ENCODE peak calls at places on chromosomes 11 and 22, in four cellular contexts. One of them, this sample, is unnamed.

GRCh38 chr11:9200471-9200870 is 64.7 kb downstream of the DENND5A start:
- DNase-seq in K562: no peak
- DNase-seq in GM12878: no peak
- DNase-seq in HepG2: no peak
- DNase-seq in this sample: no peak

GRCh38 chr11:115524572-115524971 is 20.4 kb upstream of the CADM1 start:
- DNase-seq in GM12878: no peak
- DNase-seq in K562: no peak
- DNase-seq in HepG2: no peak
- DNase-seq in this sample: no peak

GRCh38 chr11:17852246-17852645 is 117.7 kb downstream of the KCNC1 start:
- DNase-seq in K562: no peak
- DNase-seq in HepG2: no peak
- DNase-seq in GM12878: no peak
- DNase-seq in this sample: no peak

GRCh38 chr22:27835446-27835845 is 33.9 kb upstream of the MN1 start:
- DNase-seq in HepG2: no peak
- DNase-seq in GM12878: no peak
- DNase-seq in K562: no peak
- DNase-seq in this sample: no peak

GRCh38 chr22:36329217-36330078 is 58.3 kb downstream of the MYH9 start:
- DNase-seq in K562: peak
- DNase-seq in HepG2: peak
- DNase-seq in GM12878: no peak
- DNase-seq in this sample: peak

GRCh38 chr22:36929621-36930020 is 16.2 kb downstream of the CSF2RB start:
- DNase-seq in K562: no peak
- DNase-seq in HepG2: no peak
- DNase-seq in GM12878: no peak
- DNase-seq in this sample: no peak

GRCh38 chr22:35863432-35863831 is 145.8 kb downstream of the APOL5 start:
- DNase-seq in K562: no peak
- DNase-seq in GM12878: no peak
- DNase-seq in HepG2: no peak
- DNase-seq in this sample: no peak

GRCh38 chr11:57638005-57638760 is 11.5 kb downstream of the YPEL4 start:
- DNase-seq in HepG2: peak
- DNase-seq in K562: no peak
- DNase-seq in GM12878: no peak
- DNase-seq in this sample: peak

GRCh38 chr11:57792060-57792541 is 30.5 kb downstream of the CTNND1 start:
- DNase-seq in GM12878: peak
- DNase-seq in HepG2: no peak
- DNase-seq in K562: no peak
- DNase-seq in this sample: no peak

GRCh38 chr11:87213444-87213843 is 175.7 kb downstream of the TMEM135 start:
- DNase-seq in HepG2: no peak
- DNase-seq in K562: no peak
- DNase-seq in GM12878: no peak
- DNase-seq in this sample: no peak

GRCh38 chr11:10373340-10373739 is 68.5 kb downstream of the ADM start:
- DNase-seq in GM12878: no peak
- DNase-seq in HepG2: no peak
- DNase-seq in K562: no peak
- DNase-seq in this sample: no peak

GRCh38 chr11:12901874-12902481 is 107.1 kb upstream of the RASSF10 start:
- DNase-seq in GM12878: no peak
- DNase-seq in HepG2: no peak
- DNase-seq in K562: no peak
- DNase-seq in this sample: no peak

GRCh38 chr11:60428517-60428916 is 855 bp upstream of the MS4A5 start:
- DNase-seq in HepG2: no peak
- DNase-seq in K562: no peak
- DNase-seq in GM12878: no peak
- DNase-seq in this sample: no peak

GRCh38 chr11:128367573-128367972 is 219.8 kb downstream of the ETS1 start:
- DNase-seq in HepG2: no peak
- DNase-seq in GM12878: peak
- DNase-seq in K562: no peak
- DNase-seq in this sample: no peak

GRCh38 chr11:128361451-128362020 is 225.8 kb downstream of the ETS1 start:
- DNase-seq in K562: no peak
- DNase-seq in GM12878: no peak
- DNase-seq in HepG2: no peak
- DNase-seq in this sample: no peak

GRCh38 chr11:128359515-128359914 is 227.8 kb downstream of the ETS1 start:
- DNase-seq in GM12878: no peak
- DNase-seq in HepG2: no peak
- DNase-seq in K562: no peak
- DNase-seq in this sample: no peak

DNA sequence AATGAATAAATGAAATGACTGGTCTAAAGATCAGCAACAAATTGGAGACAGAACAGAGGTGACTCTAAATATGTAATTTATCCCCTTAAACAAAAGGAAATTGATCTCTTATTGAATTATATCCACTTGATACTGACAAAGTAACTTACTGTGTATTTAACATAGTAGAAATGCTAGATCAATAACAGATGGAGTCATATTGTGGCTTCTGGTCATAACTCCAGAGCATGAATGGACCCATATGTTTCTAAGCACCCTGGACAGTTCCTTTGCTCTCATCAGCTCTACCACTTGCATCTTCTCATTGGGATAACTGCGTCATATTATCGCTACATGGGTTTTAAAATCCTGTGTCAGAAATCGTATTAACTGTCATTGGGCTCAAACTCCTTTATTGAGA is 222.3 kb downstream of the ETS1 start:
- DNase-seq in K562: no peak
- DNase-seq in HepG2: peak
- DNase-seq in GM12878: no peak
- DNase-seq in this sample: peak
- TF ChIP-seq BHLHE40 in K562: no peak
- TF ChIP-seq BHLHE40 in HepG2: no peak
- TF ChIP-seq BHLHE40 in GM12878: no peak
- TF ChIP-seq BHLHE40 in this sample: no peak

DNA sequence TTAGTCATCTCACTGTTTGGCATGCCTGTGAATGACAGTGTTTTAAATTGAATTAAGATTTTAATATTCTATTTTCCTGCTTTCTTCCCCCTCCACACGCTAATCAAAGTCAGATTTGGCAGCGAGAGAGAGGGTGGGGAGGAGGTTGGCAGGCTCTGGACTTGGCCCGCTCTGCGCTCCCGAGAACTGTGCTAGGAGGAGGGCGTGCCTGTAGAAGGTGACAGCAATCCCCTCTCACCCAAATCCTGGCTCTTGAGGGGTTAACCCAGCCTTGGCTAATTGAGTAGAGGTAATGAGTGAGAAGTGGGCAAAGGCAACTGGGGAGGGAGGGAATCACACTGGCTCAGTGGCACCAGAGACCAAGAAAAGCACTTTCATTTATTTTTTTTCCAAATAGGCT is 42.2 kb downstream of the BUD13 start:
- DNase-seq in HepG2: no peak
- DNase-seq in K562: no peak
- DNase-seq in GM12878: no peak
- DNase-seq in this sample: no peak
- TF ChIP-seq MAX in HepG2: no peak
- TF ChIP-seq MAX in K562: no peak
- TF ChIP-seq MAX in GM12878: no peak
- TF ChIP-seq MAX in this sample: no peak

DNA sequence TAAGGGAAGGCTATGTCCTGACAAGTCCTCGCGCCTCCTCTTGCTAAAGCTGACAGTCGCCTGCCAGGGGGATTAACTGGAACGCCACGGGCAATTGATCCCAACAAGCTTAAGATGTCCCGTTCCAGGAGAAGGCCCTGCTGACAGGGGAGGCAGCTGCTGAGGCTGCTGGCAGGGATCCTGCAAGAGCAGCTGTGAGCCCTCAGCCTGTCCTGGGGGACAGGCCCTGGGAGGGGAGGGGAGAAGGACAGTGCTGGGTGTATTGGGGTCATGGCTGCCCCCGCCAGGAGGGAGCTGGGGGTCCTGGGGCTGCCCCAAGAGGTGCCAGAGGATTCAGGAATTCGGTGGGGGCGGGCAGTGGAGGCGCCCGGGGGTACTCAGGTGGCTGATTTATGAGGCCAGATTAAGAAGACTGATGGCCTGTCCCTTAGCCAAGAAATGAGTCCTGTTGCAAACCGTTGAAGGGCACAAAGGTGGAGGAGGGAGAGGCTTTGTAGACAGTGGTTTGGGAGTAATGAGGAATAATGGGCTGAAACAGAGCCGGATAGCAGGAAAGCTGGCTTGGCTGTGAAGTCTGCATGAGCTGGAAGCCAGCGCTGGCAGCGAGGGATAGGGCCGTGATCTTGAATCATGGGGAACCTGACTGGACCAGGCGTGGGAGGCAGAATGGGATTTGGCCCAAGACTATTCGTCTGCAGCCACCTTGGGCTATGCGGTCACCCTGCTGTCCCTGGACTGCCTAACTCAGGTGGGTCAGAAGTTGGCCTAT is 133.5 kb downstream of the CACNA1I start:
- DNase-seq in K562: no peak
- DNase-seq in GM12878: no peak
- DNase-seq in HepG2: no peak
- DNase-seq in this sample: no peak
- TF ChIP-seq BHLHE40 in K562: no peak
- TF ChIP-seq BHLHE40 in GM12878: no peak
- TF ChIP-seq BHLHE40 in HepG2: no peak
- TF ChIP-seq BHLHE40 in this sample: no peak

GRCh38 chr11:61918251-61919112 is 1.1 kb upstream of the RAB3IL1 start:
- DNase-seq in GM12878: no peak
- DNase-seq in K562: peak
- DNase-seq in HepG2: no peak
- DNase-seq in this sample: no peak
- TF ChIP-seq MAX in GM12878: no peak
- TF ChIP-seq MAX in K562: no peak
- TF ChIP-seq MAX in HepG2: no peak
- TF ChIP-seq MAX in this sample: no peak